ENCODE peak calls at places on chromosomes 7 and 10, in seven cellular contexts. Y, S, U, C, L, I and E are unnamed samples.

GRCh38 chr7:12769464-12769863 is 82.0 kb downstream of the ARL4A start:
- DNase-seq in Y (no peak), S (no peak), U (no peak), C (no peak), L (no peak), I (peak), E (no peak)

GRCh38 chr7:75977741-75978140 is 16.7 kb downstream of the TMEM120A start:
- DNase-seq in Y (no peak), S (no peak), U (no peak), C (no peak), L (no peak), I (no peak), E (no peak)

GRCh38 chr7:94848992-94849576 is 58.3 kb upstream of the PPP1R9A start:
- DNase-seq in Y (no peak), S (no peak), U (no peak), C (no peak), L (no peak), I (no peak), E (no peak)

GRCh38 chr10:95784279-95784913 is 28.4 kb downstream of the ENTPD1 start:
- DNase-seq in Y (no peak), S (no peak), U (no peak), C (no peak), L (peak), I (no peak), E (no peak)

GRCh38 chr10:103855852-103856496 is 598 bp upstream of the SH3PXD2A start:
- DNase-seq in Y (peak), S (no peak), U (no peak), C (no peak), L (no peak), I (no peak), E (no peak)

GRCh38 chr10:35565602-35566061 is 39.5 kb upstream of the GJD4 start:
- DNase-seq in Y (no peak), S (no peak), U (no peak), C (no peak), L (peak), I (peak), E (no peak)

GRCh38 chr10:24209946-24210491 is 1.1 kb downstream of the KIAA1217 start:
- DNase-seq in Y (peak), S (peak), U (peak), C (no peak), L (no peak), I (peak), E (peak)

GRCh38 chr7:157806711-157807110 is 469.9 kb downstream of the DNAJB6 start:
- DNase-seq in Y (no peak), S (no peak), U (no peak), C (no peak), L (no peak), I (no peak), E (no peak)

GRCh38 chr10:36473122-36473521 is 652.3 kb upstream of the ANKRD30A start:
- DNase-seq in Y (no peak), S (no peak), U (no peak), C (no peak), L (no peak), I (no peak), E (no peak)

GRCh38 chr10:110279062-110279986 is 25.4 kb downstream of the SMNDC1 start:
- DNase-seq in Y (peak), S (peak), U (peak), C (no peak), L (peak), I (peak), E (no peak)

GRCh38 chr10:47026301-47027107 is 115.3 kb downstream of the PTPN20 start:
- DNase-seq in Y (no peak), S (no peak), U (no peak), C (peak), L (no peak), I (no peak), E (no peak)

GRCh38 chr7:84178013-84178412 is 16.6 kb downstream of the SEMA3A start:
- DNase-seq in Y (no peak), S (no peak), U (peak), C (no peak), L (no peak), I (no peak), E (no peak)

GRCh38 chr10:61733358-61733940 is 70.7 kb downstream of the CABCOCO1 start:
- DNase-seq in Y (peak), S (peak), U (peak), C (no peak), L (peak), I (peak), E (no peak)

GRCh38 chr10:26803849-26804248 is 56.9 kb downstream of the ABI1 start:
- DNase-seq in Y (no peak), S (no peak), U (no peak), C (no peak), L (no peak), I (no peak), E (no peak)